ENCODE peak calls at places on chromosomes 2 and 18, in six cellular contexts. W is HepG2, J is K562, Z is GM12878, Q is GM12892, R is H1. V is an unnamed sample.

GRCh38 chr18:41732371-41732770 is 222.7 kb upstream of the PIK3C3 start:
- DNase-seq in R (no peak), W (no peak), Q (no peak), Z (no peak), J (no peak), V (no peak)

GRCh38 chr2:135960150-135960549 is 25.3 kb downstream of the DARS1 start:
- DNase-seq in Z (no peak), Q (no peak), W (no peak), R (no peak), J (no peak), V (no peak)

GRCh38 chr2:19026156-19026660 is 332.2 kb downstream of the OSR1 start:
- DNase-seq in J (no peak), R (no peak), Q (no peak), Z (no peak), W (no peak), V (no peak)

GRCh38 chr2:233844836-233845235 is 9.5 kb downstream of the HJURP start:
- DNase-seq in Q (no peak), J (no peak), R (no peak), Z (no peak), W (no peak), V (no peak)

GRCh38 chr18:48540329-48541025 is 1.6 kb downstream of the CTIF start:
- DNase-seq in Z (no peak), R (no peak), Q (peak; percentile 51), W (peak; percentile 57), J (peak; percentile 74), V (peak; percentile 46)

GRCh38 chr2:225771691-225772090 is 372.2 kb downstream of the NYAP2 start:
- DNase-seq in Z (no peak), R (no peak), Q (no peak), W (no peak), J (no peak), V (no peak)

GRCh38 chr2:237732790-237733349 is 65.7 kb upstream of the RBM44 start:
- DNase-seq in Q (no peak), R (no peak), W (no peak), J (no peak), Z (no peak), V (no peak)

GRCh38 chr18:40874233-40874632 is 1080.8 kb upstream of the PIK3C3 start:
- DNase-seq in Q (no peak), R (no peak), J (no peak), Z (no peak), W (no peak), V (no peak)

GRCh38 chr2:220090050-220090449 is 462.6 kb downstream of the SLC4A3 start:
- DNase-seq in R (no peak), Q (no peak), J (no peak), W (no peak), Z (no peak), V (no peak)

GRCh38 chr2:147082850-147083522 is 761.8 kb upstream of the ACVR2A start:
- DNase-seq in Q (peak; percentile 19), Z (peak; percentile 54), W (peak; percentile 78), R (peak; percentile 53), J (peak; percentile 34), V (peak; percentile 22)

GRCh38 chr2:24399434-24400206 is 39.3 kb upstream of the ITSN2 start:
- DNase-seq in J (no peak), Q (no peak), W (peak; percentile 45), Z (no peak), R (no peak), V (no peak)

GRCh38 chr2:53036196-53036595 is 731.4 kb upstream of the CHAC2 start:
- DNase-seq in R (no peak), J (no peak), Q (no peak), Z (no peak), W (no peak), V (no peak)

GRCh38 chr2:58680938-58681337 is 439.8 kb upstream of the FANCL start:
- DNase-seq in Q (no peak), W (no peak), J (no peak), R (no peak), Z (no peak), V (no peak)

GRCh38 chr2:200288670-200289429 is 17.6 kb upstream of the SPATS2L start:
- DNase-seq in R (no peak), W (no peak), Q (no peak), Z (no peak), J (no peak), V (no peak)

GRCh38 chr2:222180619-222181018 is 118.2 kb downstream of the PAX3 start:
- DNase-seq in Q (no peak), W (no peak), R (no peak), Z (no peak), J (no peak), V (no peak)

GRCh38 chr2:111122631-111123421 is 2.1 kb downstream of the BCL2L11 start:
- DNase-seq in Z (no peak), Q (no peak), J (no peak), W (peak; percentile 75), R (no peak), V (no peak)

GRCh38 chr2:94870392-94871225 is 621 bp upstream of the TEKT4 start:
- DNase-seq in J (peak; percentile 41), Z (no peak), R (no peak), W (peak; percentile 17), Q (peak; percentile 23), V (peak; percentile 56)

GRCh38 chr2:125227843-125228392 is 1202.8 kb downstream of the CNTNAP5 start:
- DNase-seq in R (no peak), W (no peak), Z (no peak), Q (no peak), J (no peak), V (no peak)

GRCh38 chr18:26863122-26863879 is 2.2 kb downstream of the AQP4 start:
- DNase-seq in Z (no peak), R (no peak), Q (no peak), J (no peak), W (no peak), V (no peak)

GRCh38 chr18:26864658-26865057 is 849 bp downstream of the AQP4 start:
- DNase-seq in W (no peak), J (no peak), Z (no peak), R (no peak), Q (no peak), V (no peak)

GRCh38 chr18:26867471-26867870 is 2.0 kb upstream of the AQP4 start:
- DNase-seq in J (no peak), R (no peak), Z (no peak), W (no peak), Q (no peak), V (no peak)

GRCh38 chr18:26863921-26864497 is 1.5 kb downstream of the AQP4 start:
- DNase-seq in Q (no peak), J (no peak), R (no peak), Z (no peak), W (no peak), V (no peak)

DNA sequence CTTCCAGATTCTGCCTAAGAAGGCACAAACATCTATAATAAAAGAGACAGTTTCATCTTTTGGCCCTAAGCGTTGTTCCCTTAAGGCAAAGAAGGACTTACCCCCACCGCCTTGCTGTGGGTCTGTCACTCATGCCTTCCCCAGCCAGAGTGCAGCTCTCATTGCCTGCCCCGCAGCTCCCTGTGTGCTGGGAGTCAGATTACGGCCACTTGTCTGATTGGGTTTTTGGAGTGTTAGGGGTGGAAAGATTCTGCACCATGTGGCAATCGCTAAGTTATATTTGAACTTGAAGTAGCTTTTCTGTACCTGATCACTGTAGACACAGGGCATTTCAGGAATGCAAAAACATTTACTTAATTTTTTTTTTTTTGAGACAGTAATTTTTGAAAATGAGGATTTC is at the start of gene AQP4:
- DNase-seq in R (no peak), W (no peak), Z (no peak), J (no peak), Q (no peak), V (no peak)
- TF ChIP-seq POLR2A in R (no peak), W (no peak), Z (no peak), J (no peak), Q (no peak), V (no peak)

DNA sequence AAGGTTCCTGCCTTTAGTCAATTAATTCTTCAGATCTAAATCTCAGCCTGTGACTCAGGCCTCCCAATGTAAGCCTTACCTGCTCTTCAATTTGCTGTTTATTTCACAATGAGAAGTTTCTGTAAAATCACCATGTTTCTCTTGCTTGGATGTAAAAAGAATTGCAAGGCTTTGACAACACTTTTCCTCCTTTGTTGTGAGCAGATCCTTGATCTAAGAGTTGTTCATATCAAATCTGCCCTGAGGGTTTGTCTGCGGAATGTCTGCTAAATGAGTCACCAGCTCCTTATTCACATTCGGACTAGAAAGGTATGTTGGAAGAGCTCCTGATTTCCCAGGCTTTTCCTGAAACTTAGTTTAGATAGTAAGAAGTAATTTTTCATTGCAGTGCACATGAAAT is 268.2 kb upstream of the TCF4 start:
- DNase-seq in J (no peak), R (peak; percentile 58), W (no peak), Z (no peak), Q (no peak), V (no peak)
- TF ChIP-seq POLR2AphosphoS5 in J (no peak), R (no peak), W (no peak), Z (no peak), Q (no peak), V (no peak)

DNA sequence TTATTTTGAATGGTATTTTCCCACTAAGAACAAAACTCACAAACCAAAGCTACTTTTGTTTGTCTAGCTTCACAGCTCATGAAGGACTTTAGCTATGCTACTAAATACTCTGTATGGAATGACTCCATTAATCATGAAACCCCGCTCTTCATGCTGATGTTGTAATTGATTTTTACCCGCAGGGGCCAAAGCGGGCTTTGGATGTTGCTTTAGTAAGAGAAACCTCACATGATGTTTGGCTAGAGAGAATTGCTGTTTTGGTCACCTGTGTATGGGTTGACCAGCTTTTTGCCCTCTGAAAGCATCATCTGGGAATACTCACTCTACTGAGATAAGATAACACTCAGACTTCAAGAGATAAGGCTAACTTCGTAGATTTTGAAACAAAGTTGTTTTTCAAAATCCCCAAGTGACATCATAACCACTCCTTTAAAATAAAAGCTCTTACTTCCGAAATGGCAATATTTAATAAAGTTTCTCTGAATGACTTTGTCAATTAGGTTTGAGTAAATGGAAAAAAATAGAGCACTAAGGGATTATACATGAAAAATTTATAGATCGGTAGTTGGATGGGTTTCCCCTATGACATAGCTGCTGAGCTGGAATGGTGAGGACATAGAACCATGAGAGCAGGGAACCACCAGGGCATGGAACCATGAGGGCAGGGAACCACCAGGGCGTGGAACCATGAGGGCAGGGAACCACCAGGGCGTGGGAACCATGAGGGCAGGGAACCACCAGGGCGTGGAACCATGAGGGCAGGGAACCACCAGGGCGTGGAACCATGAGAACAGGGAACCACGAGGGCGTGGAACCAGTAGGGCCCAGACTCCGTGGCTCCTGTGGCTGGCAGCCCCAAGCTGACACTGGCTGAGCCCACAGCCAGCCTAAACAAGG is 31.9 kb downstream of the ACKR3 start:
- DNase-seq in J (no peak), Z (peak; percentile 45), W (no peak), R (no peak), Q (no peak), V (no peak)
- TF ChIP-seq TAF1 in J (no peak), Z (no peak), W (no peak), R (no peak), Q (no peak), V (no peak)

DNA sequence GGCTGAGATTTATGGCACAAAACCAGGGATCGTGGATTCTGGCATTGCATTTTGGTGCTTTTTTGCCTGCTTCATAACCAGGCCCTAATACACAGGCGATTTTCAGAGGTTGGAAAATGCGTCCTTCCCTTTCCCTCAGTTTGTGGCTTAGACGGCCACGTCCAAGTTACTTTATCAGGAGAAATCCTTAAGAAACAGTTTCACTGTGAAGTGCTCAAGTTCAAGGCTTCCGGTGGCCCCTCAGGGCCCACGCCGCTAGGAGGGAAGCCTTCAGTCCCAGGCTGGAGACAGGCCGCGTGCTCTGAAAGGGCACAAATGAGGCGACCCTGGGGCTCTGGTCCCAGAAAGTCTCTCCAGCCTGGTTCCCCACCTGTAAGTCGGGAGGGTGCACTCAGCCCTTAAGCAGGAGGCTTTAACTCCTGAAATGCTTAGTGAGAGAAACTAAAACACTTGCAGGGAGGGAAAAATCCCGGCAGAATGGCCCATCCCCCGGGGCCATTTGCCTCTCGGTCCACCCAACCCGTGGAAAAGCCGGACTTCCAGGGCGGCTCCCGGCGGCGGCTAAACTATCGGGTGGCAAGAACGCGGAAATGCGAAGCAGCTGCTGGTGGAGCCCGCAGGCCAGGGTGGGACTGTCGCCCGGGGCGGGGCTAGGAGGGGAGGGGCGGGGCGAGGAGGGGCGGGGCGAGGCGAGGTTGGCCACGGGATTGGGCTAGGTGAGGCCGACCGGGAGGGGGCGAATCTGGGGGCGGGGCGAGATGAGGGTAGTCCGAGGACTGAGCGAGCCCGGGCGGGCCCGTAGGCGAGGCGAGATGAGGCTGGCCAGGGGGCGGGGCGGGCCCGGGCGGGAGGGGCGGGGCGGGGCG is 574 bp upstream of the SLC66A3 start:
- DNase-seq in R (peak; percentile 81), Q (peak; percentile 98), Z (peak; percentile 66), W (peak; percentile 92), J (peak; percentile 100), V (peak; percentile 99)
- TF ChIP-seq POLR2A in R (no peak), Q (no peak), Z (peak; percentile 64), W (peak; percentile 44), J (peak; percentile 72), V (peak; percentile 45)